ENCODE peak calls at places on chromosomes 13 and 19, in five cellular contexts. W is kidney epithelial cell; G is CD4-positive, alpha-beta memory T cell; R is astrocyte; V is IMR-90. I is an unnamed sample. For H3K27me3, the result is how much of the 10 kb centered on the place peaks cover.

GRCh38 chr13:114149774-114150740 is 17.6 kb upstream of the RASA3 start:
- DNase-seq in W (no peak), G (no peak), R (no peak), V (no peak), I (no peak)

GRCh38 chr19:48967346-48968178 is 2.5 kb downstream of the FTL start:
- DNase-seq in W (no peak), G (no peak), R (peak), V (peak), I (no peak)

GRCh38 chr19:48614436-48615144 is at the start of gene FAM83E:
- DNase-seq in W (no peak), G (no peak), R (no peak), V (no peak), I (no peak)

GRCh38 chr13:25927363-25927762 is 124.5 kb downstream of the SHISA2 start:
- DNase-seq in W (no peak), G (no peak), R (no peak), V (no peak), I (no peak)

GRCh38 chr13:44452418-44452817 is 78.8 kb downstream of the SERP2 start:
- DNase-seq in W (no peak), G (no peak), R (no peak), V (no peak), I (no peak)

GRCh38 chr13:111403266-111403665 is 82.8 kb downstream of the TEX29 start:
- DNase-seq in W (no peak), G (no peak), R (no peak), V (no peak), I (no peak)

GRCh38 chr13:52686381-52686780 is 33.7 kb downstream of the SUGT1 start:
- DNase-seq in W (no peak), G (no peak), R (no peak), V (no peak), I (no peak)

GRCh38 chr19:21092107-21092506 is 10.1 kb downstream of the ZNF714 start:
- DNase-seq in W (no peak), G (no peak), R (peak), V (peak), I (peak)

GRCh38 chr13:73090116-73090811 is 31.5 kb downstream of the KLF5 start:
- DNase-seq in W (peak), G (peak), R (peak), V (peak), I (peak)

GRCh38 chr13:42355118-42355840 is 83.3 kb downstream of the AKAP11 start:
- DNase-seq in W (no peak), G (peak), R (no peak), V (no peak), I (no peak)

GRCh38 chr19:12859546-12859945 is 21.2 kb downstream of the MAST1 start:
- DNase-seq in W (no peak), G (no peak), R (no peak), V (peak), I (no peak)

GRCh38 chr13:112561478-112561877 is 26.5 kb downstream of the TUBGCP3 start:
- DNase-seq in W (no peak), G (no peak), R (no peak), V (no peak), I (no peak)

GRCh38 chr19:19399733-19400438 is 5.6 kb upstream of the GATAD2A start:
- DNase-seq in W (no peak), G (no peak), R (peak), V (peak), I (no peak)

GRCh38 chr13:78194904-78195639 is 276.4 kb upstream of the EDNRB start:
- DNase-seq in W (peak), G (no peak), R (peak), V (peak), I (peak)

DNA sequence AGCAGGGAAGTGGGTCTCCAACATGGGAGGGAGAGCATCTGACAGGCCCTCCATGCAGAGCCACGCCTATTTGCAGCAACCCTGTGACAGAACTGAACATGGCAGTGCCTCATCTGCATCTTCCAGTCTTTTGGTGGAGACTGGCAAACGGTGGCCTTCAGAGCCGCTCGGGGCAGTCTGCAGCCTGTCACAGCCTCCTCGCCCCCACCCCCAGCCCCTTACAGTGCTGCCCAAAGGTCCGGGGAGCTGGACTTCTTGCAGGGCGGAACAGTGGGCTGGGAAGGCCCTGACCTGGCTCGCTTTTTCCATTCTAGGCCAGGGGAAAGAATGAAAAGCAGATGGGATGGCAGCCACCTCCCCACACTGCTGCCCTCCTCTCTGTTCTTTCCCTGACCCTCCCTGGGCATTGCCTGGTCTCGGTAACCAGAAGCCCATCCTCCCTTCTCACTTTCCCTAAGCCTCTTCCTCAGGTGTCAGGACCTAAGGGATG is 2.7 kb downstream of the CALM3 start:
- DNase-seq in W (no peak), G (no peak), R (no peak), V (no peak), I (no peak)
- H3K4me3 ChIP-seq in W (no peak), G (no peak), R (peak), V (no peak), I (peak)

GRCh38 chr19:31071157-31071855 is 277.9 kb downstream of the TSHZ3 start:
- DNase-seq in W (no peak), G (no peak), R (no peak), V (no peak), I (no peak)

GRCh38 chr19:31070676-31071075 is 278.6 kb downstream of the TSHZ3 start:
- DNase-seq in W (no peak), G (no peak), R (no peak), V (no peak), I (no peak)

GRCh38 chr19:31074751-31075150 is 274.5 kb downstream of the TSHZ3 start:
- DNase-seq in W (no peak), G (no peak), R (no peak), V (no peak), I (no peak)

GRCh38 chr19:31070126-31070525 is 279.1 kb downstream of the TSHZ3 start:
- DNase-seq in W (no peak), G (no peak), R (no peak), V (peak), I (no peak)

GRCh38 chr19:31073485-31074221 is 275.6 kb downstream of the TSHZ3 start:
- DNase-seq in W (no peak), G (no peak), R (no peak), V (no peak), I (no peak)
- H3K27me3 ChIP-seq in W (under half), G (under half), R (under half), V (under half), I (under half)

DNA sequence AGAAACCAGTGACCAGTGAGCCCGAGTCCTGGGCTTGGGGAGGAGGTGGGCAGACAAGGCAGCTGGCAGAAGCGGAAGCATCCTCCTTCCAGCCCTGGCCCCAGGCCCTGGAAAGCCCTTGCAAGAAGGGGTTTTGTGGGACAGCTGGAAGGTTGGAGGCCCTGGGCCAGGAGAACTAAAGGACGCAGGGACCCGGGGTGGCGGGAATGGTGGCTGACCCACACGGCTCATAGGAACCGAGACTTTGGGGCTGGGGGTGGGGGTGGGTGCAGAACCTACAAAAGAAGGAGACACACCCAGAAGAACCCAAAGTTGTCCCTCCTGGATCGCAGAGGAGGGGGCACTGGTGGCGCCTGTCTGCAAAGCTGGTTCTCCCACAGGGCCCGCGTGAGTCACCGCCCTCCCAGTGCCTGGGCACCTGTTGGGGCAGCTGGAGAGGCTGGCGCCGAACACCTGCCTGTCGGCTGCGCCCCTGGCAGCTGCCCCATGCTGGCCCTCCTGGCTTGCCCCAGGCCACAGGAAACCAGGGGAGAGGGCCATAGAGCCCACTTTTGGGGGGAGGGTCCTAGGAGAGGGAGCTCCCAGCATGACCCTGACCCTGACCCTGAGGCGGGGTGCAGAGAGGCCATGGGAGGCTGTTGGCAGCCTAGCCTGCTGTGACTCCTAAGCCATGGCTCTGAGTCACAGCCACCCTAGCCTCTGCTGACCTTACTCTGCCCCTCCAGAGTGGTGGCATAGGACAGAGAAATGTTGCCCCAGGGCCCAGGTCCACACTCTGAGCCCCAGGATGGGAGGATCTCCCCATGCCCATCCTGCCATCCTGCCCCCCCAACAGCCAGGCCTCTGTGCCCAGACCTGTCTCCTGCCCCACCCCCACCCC is 768 bp downstream of the DMPK start:
- DNase-seq in W (no peak), G (no peak), R (no peak), V (no peak), I (no peak)
- H3K4me3 ChIP-seq in W (no peak), G (no peak), R (no peak), V (peak), I (peak)

GRCh38 chr13:98984983-98985382 is 7.1 kb upstream of the DOCK9 start:
- DNase-seq in W (no peak), G (no peak), R (no peak), V (no peak), I (no peak)
- H3K27me3 ChIP-seq in W (under half), G (under half), R (under half), V (under half), I (under half)

GRCh38 chr19:35544110-35544802 is 1.2 kb upstream of the TMEM147 start:
- DNase-seq in W (no peak), G (no peak), R (no peak), V (no peak), I (no peak)
- H3K4me3 ChIP-seq in W (peak), G (no peak), R (peak), V (peak), I (peak)

DNA sequence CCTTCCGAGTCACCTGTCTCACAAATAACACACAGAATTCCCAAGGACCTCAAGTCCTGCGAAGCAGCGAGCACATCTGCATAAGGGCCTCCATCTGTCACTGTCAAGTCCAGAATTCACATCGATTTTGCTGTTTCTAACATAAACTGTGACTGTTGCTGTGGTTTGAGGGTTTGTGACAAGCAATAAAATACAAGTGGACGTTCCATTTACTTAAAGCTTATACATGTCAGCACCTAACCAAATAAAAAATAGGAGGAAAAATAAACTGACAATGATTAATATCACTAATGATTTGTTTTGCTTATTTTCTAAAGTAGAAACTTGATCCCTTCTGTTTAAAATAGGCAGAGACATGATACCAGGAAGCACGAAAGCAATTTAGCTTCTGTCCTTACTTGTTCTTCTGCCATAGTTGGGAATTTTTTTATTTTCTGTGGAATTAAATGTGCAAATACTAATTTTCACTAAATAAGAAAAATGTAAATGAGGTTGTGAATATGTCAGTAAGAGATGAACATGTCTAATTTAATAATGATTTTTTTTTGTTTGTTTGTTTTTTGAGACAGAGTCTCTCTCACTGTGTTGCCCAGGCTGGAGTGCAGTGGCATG is 279.1 kb downstream of the FGF9 start:
- DNase-seq in W (no peak), G (no peak), R (no peak), V (peak), I (no peak)
- H3K27me3 ChIP-seq in W (under half), G (under half), R (under half), V (under half), I (under half)

DNA sequence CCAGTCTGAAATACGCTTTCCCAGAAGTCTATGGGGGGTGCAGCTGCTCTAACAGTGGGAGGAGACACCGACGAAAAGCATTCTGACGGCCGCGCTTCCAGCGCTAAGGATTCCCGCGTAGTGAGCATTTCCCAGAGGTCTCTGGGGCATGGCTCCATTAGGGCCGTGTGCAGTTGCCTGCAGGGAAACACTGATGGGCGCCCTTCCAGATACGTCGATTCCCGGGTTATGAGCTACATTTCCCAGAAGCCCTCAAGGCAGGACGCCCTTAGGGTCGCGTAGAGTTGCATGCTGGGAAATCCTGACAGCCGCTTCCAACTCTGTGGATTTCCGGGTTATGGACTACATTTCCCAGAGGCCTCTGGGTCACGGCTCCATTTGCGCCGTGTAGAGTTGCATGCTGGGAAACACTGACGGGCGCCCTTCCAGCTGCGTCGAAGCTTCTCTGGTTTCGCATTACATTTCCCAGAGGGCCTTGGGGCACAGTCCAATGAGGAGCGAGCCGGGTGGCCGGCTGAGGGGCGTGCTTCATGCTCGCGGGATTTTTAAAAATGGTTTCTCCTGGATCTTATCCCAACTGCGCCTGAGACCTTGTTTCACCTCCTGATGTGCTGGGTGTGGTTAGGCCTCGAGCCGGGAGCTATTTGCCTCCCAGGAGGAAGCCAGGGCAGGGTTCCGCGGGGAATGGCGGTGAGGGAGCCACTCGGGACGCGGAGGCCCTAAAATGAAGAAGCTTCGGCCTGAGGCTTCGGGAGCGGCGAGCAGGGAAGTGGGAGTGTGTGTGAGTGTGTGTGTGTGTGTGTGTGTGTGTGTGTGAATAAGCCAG is 17.2 kb upstream of the ZNF331 start:
- DNase-seq in W (peak), G (peak), R (peak), V (peak), I (peak)
- H3K4me3 ChIP-seq in W (peak), G (peak), R (peak), V (peak), I (peak)

GRCh38 chr13:36966404-36966803 is 32.7 kb downstream of the ALG5 start:
- DNase-seq in W (no peak), G (no peak), R (no peak), V (no peak), I (no peak)
- H3K27me3 ChIP-seq in W (under half), G (under half), R (under half), V (under half), I (under half)

I was measured in BJ.